ENCODE peak calls at places on chromosomes 11 and 22, in eight cellular contexts. B, X, L, A, K, U, C and P are unnamed samples.

GRCh38 chr22:46297151-46297819 is 615 bp downstream of the GTSE1 start:
- DNase-seq in C (no peak), U (no peak), K (peak), A (peak), L (peak), B (no peak), X (peak), P (no peak)

GRCh38 chr11:116702772-116703360 is 69.9 kb downstream of the BUD13 start:
- DNase-seq in C (no peak), A (no peak), X (no peak), L (no peak), K (no peak), U (peak), B (no peak), P (no peak)

GRCh38 chr22:26646158-26646557 is 11.2 kb upstream of the MIAT start:
- DNase-seq in K (peak), A (no peak), X (peak), U (no peak), L (no peak), B (no peak), C (no peak), P (no peak)

GRCh38 chr11:83574516-83574915 is 288.3 kb upstream of the CCDC90B start:
- DNase-seq in L (no peak), B (no peak), A (no peak), C (no peak), U (peak), X (no peak), K (no peak), P (no peak)

GRCh38 chr11:121453589-121454299 is 977 bp upstream of the SORL1-AS1 start:
- DNase-seq in C (no peak), K (no peak), X (no peak), A (no peak), B (no peak), U (no peak), L (no peak), P (no peak)

GRCh38 chr11:124536520-124536919 is 6.9 kb downstream of the OR8B12 start:
- DNase-seq in C (no peak), B (no peak), A (no peak), X (peak), U (no peak), K (no peak), L (peak), P (no peak)

GRCh38 chr22:38858492-38858891 is 13.5 kb downstream of the CBX6 start:
- DNase-seq in A (no peak), C (no peak), K (no peak), L (no peak), U (no peak), X (no peak), B (no peak), P (no peak)

GRCh38 chr22:43892183-43892894 is 526 bp upstream of the PNPLA5 start:
- DNase-seq in K (no peak), A (no peak), U (no peak), X (no peak), C (no peak), B (no peak), L (no peak), P (no peak)

GRCh38 chr11:109564241-109564640 is 142.3 kb downstream of the C11orf87 start:
- DNase-seq in U (no peak), A (no peak), X (no peak), C (no peak), B (no peak), K (no peak), L (no peak), P (no peak)

GRCh38 chr11:63837719-63838118 is 1.2 kb upstream of the MARK2 start:
- DNase-seq in B (no peak), U (no peak), L (no peak), C (no peak), X (no peak), A (no peak), K (no peak), P (no peak)

GRCh38 chr11:13362596-13363109 is 85.1 kb downstream of the BMAL1 start:
- DNase-seq in B (no peak), A (no peak), K (no peak), C (no peak), U (no peak), L (no peak), X (no peak), P (no peak)

GRCh38 chr11:69301491-69302401 is 7.8 kb downstream of the MYEOV start:
- DNase-seq in B (no peak), A (no peak), C (no peak), X (peak), U (no peak), K (no peak), L (peak), P (peak)

GRCh38 chr11:79520086-79520485 is 79.3 kb upstream of the TENM4 start:
- DNase-seq in K (no peak), X (no peak), U (no peak), B (no peak), L (no peak), A (no peak), C (no peak), P (no peak)

GRCh38 chr11:122107045-122107444 is 9.0 kb downstream of the BLID start:
- DNase-seq in U (no peak), C (no peak), B (no peak), K (no peak), X (no peak), A (no peak), L (no peak), P (no peak)

GRCh38 chr11:101010899-101011298 is 118.7 kb downstream of the PGR start:
- DNase-seq in C (no peak), X (no peak), L (no peak), A (no peak), B (no peak), K (no peak), U (no peak), P (no peak)

GRCh38 chr11:109864834-109865557 is 228.2 kb upstream of the ZC3H12C start:
- DNase-seq in K (peak), X (peak), A (no peak), U (no peak), B (peak), C (no peak), L (no peak), P (no peak)

GRCh38 chr11:111910637-111911562 is 670 bp downstream of the CRYAB start:
- DNase-seq in U (peak), K (no peak), L (no peak), B (no peak), C (no peak), A (no peak), X (no peak), P (no peak)

GRCh38 chr11:65066805-65067291 is 8.5 kb upstream of the NAALADL1 start:
- DNase-seq in K (peak), X (no peak), U (no peak), A (no peak), B (peak), L (no peak), C (no peak), P (no peak)

GRCh38 chr22:47298017-47298820 is 535.8 kb downstream of the TBC1D22A start:
- DNase-seq in L (no peak), C (no peak), A (no peak), B (no peak), K (no peak), X (no peak), U (no peak), P (no peak)

GRCh38 chr11:45850446-45850845 is 3.2 kb downstream of the CRY2 start:
- DNase-seq in U (no peak), X (peak), B (no peak), C (no peak), A (no peak), L (no peak), K (no peak), P (no peak)

GRCh38 chr11:443542-444199 is 1.9 kb upstream of the ANO9 start:
- DNase-seq in A (no peak), L (no peak), B (no peak), U (no peak), X (peak), C (no peak), K (no peak), P (no peak)

GRCh38 chr11:128260398-128260797 is 327.0 kb downstream of the ETS1 start:
- DNase-seq in L (no peak), U (no peak), X (no peak), B (no peak), A (no peak), C (no peak), K (no peak), P (no peak)